ENCODE peak calls at places on chromosome 2, in four cellular contexts. One of them, this sample, is unnamed.

GRCh38 chr2:237438082-237438925 is 24.3 kb upstream of the COL6A3 start:
- DNase-seq in HCT116: no peak
- DNase-seq in heart right ventricle: no peak
- DNase-seq in pancreas: peak; percentile 58
- DNase-seq in this sample: no peak

GRCh38 chr2:65366595-65367125 is 65.7 kb downstream of the SPRED2 start:
- DNase-seq in HCT116: peak; percentile 93
- DNase-seq in heart right ventricle: no peak
- DNase-seq in pancreas: no peak
- DNase-seq in this sample: peak; percentile 79

GRCh38 chr2:168685619-168686453 is 116.6 kb upstream of the NOSTRIN start:
- DNase-seq in HCT116: no peak
- DNase-seq in heart right ventricle: no peak
- DNase-seq in pancreas: no peak
- DNase-seq in this sample: no peak

GRCh38 chr2:206642075-206643025 is at the start of gene FAM237A:
- DNase-seq in heart right ventricle: peak; percentile 7
- DNase-seq in pancreas: peak; percentile 35
- DNase-seq in HCT116: peak; percentile 4
- DNase-seq in this sample: peak; percentile 19

GRCh38 chr2:26245231-26245732 is 543 bp downstream of the HADHB start:
- DNase-seq in pancreas: no peak
- DNase-seq in HCT116: no peak
- DNase-seq in heart right ventricle: no peak
- DNase-seq in this sample: peak; percentile 45

GRCh38 chr2:216516730-216517350 is 18.2 kb downstream of the RPL37A start:
- DNase-seq in HCT116: peak; percentile 35
- DNase-seq in heart right ventricle: no peak
- DNase-seq in pancreas: no peak
- DNase-seq in this sample: no peak

GRCh38 chr2:242024751-242025355 is 155.3 kb downstream of the RTP5 start:
- DNase-seq in heart right ventricle: no peak
- DNase-seq in HCT116: no peak
- DNase-seq in pancreas: peak; percentile 3
- DNase-seq in this sample: no peak

GRCh38 chr2:182761903-182762302 is 45.8 kb downstream of the DNAJC10 start:
- DNase-seq in heart right ventricle: no peak
- DNase-seq in pancreas: no peak
- DNase-seq in HCT116: no peak
- DNase-seq in this sample: no peak

GRCh38 chr2:54522624-54523281 is 66.6 kb downstream of the SPTBN1 start:
- DNase-seq in pancreas: peak; percentile 72
- DNase-seq in HCT116: peak; percentile 60
- DNase-seq in heart right ventricle: no peak
- DNase-seq in this sample: peak; percentile 16

GRCh38 chr2:144201868-144202468 is 318.0 kb downstream of the ZEB2 start:
- DNase-seq in heart right ventricle: no peak
- DNase-seq in HCT116: no peak
- DNase-seq in pancreas: no peak
- DNase-seq in this sample: peak; percentile 23

GRCh38 chr2:215529271-215529670 is 93.4 kb upstream of the FN1 start:
- DNase-seq in pancreas: no peak
- DNase-seq in heart right ventricle: no peak
- DNase-seq in HCT116: no peak
- DNase-seq in this sample: no peak

GRCh38 chr2:63788070-63788469 is 53.6 kb upstream of the UGP2 start:
- DNase-seq in pancreas: no peak
- DNase-seq in heart right ventricle: no peak
- DNase-seq in HCT116: no peak
- DNase-seq in this sample: no peak

GRCh38 chr2:143177081-143177786 is 48.0 kb downstream of the ARHGAP15 start:
- DNase-seq in heart right ventricle: no peak
- DNase-seq in pancreas: no peak
- DNase-seq in HCT116: no peak
- DNase-seq in this sample: no peak

GRCh38 chr2:227877359-227878309 is 6.2 kb downstream of the DAW1 start:
- DNase-seq in heart right ventricle: no peak
- DNase-seq in HCT116: no peak
- DNase-seq in pancreas: no peak
- DNase-seq in this sample: peak; percentile 68

GRCh38 chr2:57080035-57080434 is 896.2 kb downstream of the CCDC85A start:
- DNase-seq in HCT116: peak; percentile 4
- DNase-seq in heart right ventricle: no peak
- DNase-seq in pancreas: no peak
- DNase-seq in this sample: no peak

GRCh38 chr2:186903183-186903582 is 54.2 kb upstream of the ZSWIM2 start:
- DNase-seq in heart right ventricle: no peak
- DNase-seq in pancreas: no peak
- DNase-seq in HCT116: no peak
- DNase-seq in this sample: no peak

GRCh38 chr2:51213826-51214225 is 181.9 kb upstream of the NRXN1 start:
- DNase-seq in HCT116: no peak
- DNase-seq in pancreas: no peak
- DNase-seq in heart right ventricle: no peak
- DNase-seq in this sample: no peak

GRCh38 chr2:229843613-229844012 is 78.2 kb downstream of the TRIP12 start:
- DNase-seq in HCT116: no peak
- DNase-seq in pancreas: no peak
- DNase-seq in heart right ventricle: no peak
- DNase-seq in this sample: no peak

GRCh38 chr2:111048856-111049551 is 71.7 kb upstream of the BCL2L11 start:
- DNase-seq in HCT116: no peak
- DNase-seq in pancreas: no peak
- DNase-seq in heart right ventricle: no peak
- DNase-seq in this sample: no peak

GRCh38 chr2:7835693-7836680 is 845.9 kb upstream of the ID2 start:
- DNase-seq in pancreas: no peak
- DNase-seq in heart right ventricle: no peak
- DNase-seq in HCT116: no peak
- DNase-seq in this sample: no peak

GRCh38 chr2:9474361-9475117 is at the start of gene IAH1:
- DNase-seq in HCT116: no peak
- DNase-seq in pancreas: peak; percentile 58
- DNase-seq in heart right ventricle: peak; percentile 79
- DNase-seq in this sample: peak; percentile 51

GRCh38 chr2:187115627-187116026 is 266.7 kb upstream of the ZSWIM2 start:
- DNase-seq in heart right ventricle: no peak
- DNase-seq in pancreas: no peak
- DNase-seq in HCT116: no peak
- DNase-seq in this sample: no peak

GRCh38 chr2:69785358-69785757 is 43.4 kb downstream of the ANXA4 start:
- DNase-seq in pancreas: no peak
- DNase-seq in heart right ventricle: no peak
- DNase-seq in HCT116: no peak
- DNase-seq in this sample: no peak

GRCh38 chr2:10608273-10608672 is 81.5 kb downstream of the NOL10 start:
- DNase-seq in HCT116: no peak
- DNase-seq in heart right ventricle: no peak
- DNase-seq in pancreas: no peak
- DNase-seq in this sample: no peak

GRCh38 chr2:197209274-197209673 is 101.3 kb downstream of the ANKRD44 start:
- DNase-seq in pancreas: no peak
- DNase-seq in HCT116: no peak
- DNase-seq in heart right ventricle: no peak
- DNase-seq in this sample: no peak

GRCh38 chr2:40173276-40173675 is 278.6 kb downstream of the SLC8A1 start:
- DNase-seq in pancreas: no peak
- DNase-seq in HCT116: no peak
- DNase-seq in heart right ventricle: no peak
- DNase-seq in this sample: no peak

GRCh38 chr2:187228986-187229385 is 219.1 kb downstream of the CALCRL start:
- DNase-seq in HCT116: no peak
- DNase-seq in pancreas: no peak
- DNase-seq in heart right ventricle: no peak
- DNase-seq in this sample: no peak

GRCh38 chr2:104050632-104051242 is 803.2 kb upstream of the POU3F3 start:
- DNase-seq in heart right ventricle: no peak
- DNase-seq in pancreas: no peak
- DNase-seq in HCT116: no peak
- DNase-seq in this sample: no peak

GRCh38 chr2:191171708-191172355 is 21.0 kb upstream of the STAT4 start:
- DNase-seq in heart right ventricle: no peak
- DNase-seq in HCT116: no peak
- DNase-seq in pancreas: no peak
- DNase-seq in this sample: peak; percentile 64

GRCh38 chr2:9768388-9768787 is 74.9 kb upstream of the TAF1B start:
- DNase-seq in HCT116: no peak
- DNase-seq in pancreas: peak; percentile 67
- DNase-seq in heart right ventricle: no peak
- DNase-seq in this sample: no peak

GRCh38 chr2:124035001-124035400 is 9.9 kb downstream of the CNTNAP5 start:
- DNase-seq in heart right ventricle: no peak
- DNase-seq in pancreas: no peak
- DNase-seq in HCT116: no peak
- DNase-seq in this sample: no peak

GRCh38 chr2:240952496-240953246 is 45.7 kb upstream of the SNED1 start:
- DNase-seq in HCT116: no peak
- DNase-seq in pancreas: peak; percentile 6
- DNase-seq in heart right ventricle: peak; percentile 52
- DNase-seq in this sample: no peak

GRCh38 chr2:45003586-45004568 is 5.4 kb downstream of the SIX2 start:
- DNase-seq in heart right ventricle: no peak
- DNase-seq in pancreas: no peak
- DNase-seq in HCT116: no peak
- DNase-seq in this sample: no peak

GRCh38 chr2:135825131-135825854 is 11.7 kb downstream of the LCT start:
- DNase-seq in heart right ventricle: no peak
- DNase-seq in pancreas: no peak
- DNase-seq in HCT116: no peak
- DNase-seq in this sample: no peak
- H3K4me3 ChIP-seq in heart right ventricle: no peak overlapping the region
- H3K4me3 ChIP-seq in pancreas: no peak overlapping the region
- H3K4me3 ChIP-seq in HCT116: no peak overlapping the region
- H3K4me3 ChIP-seq in this sample: no peak overlapping the region

DNA sequence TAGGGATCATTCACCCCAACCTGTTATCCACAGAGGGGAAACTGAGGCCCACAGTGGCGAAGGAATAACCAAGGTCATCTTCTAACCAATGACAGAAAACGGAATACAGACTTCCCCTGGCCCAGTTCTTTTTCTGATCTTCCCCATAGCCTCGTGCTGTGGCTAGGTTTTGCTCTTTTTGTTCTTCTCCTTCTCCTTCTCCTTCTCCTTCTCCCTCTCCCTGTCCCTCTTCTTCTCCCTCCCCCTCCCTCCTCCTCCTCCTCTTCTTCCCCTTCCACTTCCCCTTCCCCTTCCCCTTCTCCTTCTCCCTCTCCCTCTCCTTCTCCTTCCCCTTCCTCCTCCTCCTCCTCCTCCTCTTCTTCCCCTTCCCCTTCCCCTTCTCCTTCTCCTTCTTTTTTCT is 12.9 kb upstream of the TWIST2 start:
- DNase-seq in heart right ventricle: no peak
- DNase-seq in HCT116: no peak
- DNase-seq in pancreas: no peak
- DNase-seq in this sample: no peak
- H3K27me3 ChIP-seq in heart right ventricle: no peaks in the 10 kb centered on the region
- H3K27me3 ChIP-seq in HCT116: peaks cover 22% of the 10 kb centered on the region
- H3K27me3 ChIP-seq in pancreas: no peaks in the 10 kb centered on the region
- H3K27me3 ChIP-seq in this sample: peaks cover 5% of the 10 kb centered on the region

GRCh38 chr2:174326880-174327558 is 7.7 kb upstream of the SP9 start:
- DNase-seq in pancreas: no peak
- DNase-seq in heart right ventricle: no peak
- DNase-seq in HCT116: no peak
- DNase-seq in this sample: no peak
- H3K4me3 ChIP-seq in pancreas: no peak overlapping the region
- H3K4me3 ChIP-seq in heart right ventricle: peak overlapping the region; percentile 27
- H3K4me3 ChIP-seq in HCT116: no peak overlapping the region
- H3K4me3 ChIP-seq in this sample: peak overlapping the region; percentile 38

GRCh38 chr2:189848276-189848675 is 64.0 kb downstream of the PMS1 start:
- DNase-seq in HCT116: no peak
- DNase-seq in pancreas: no peak
- DNase-seq in heart right ventricle: no peak
- DNase-seq in this sample: no peak
- H3K27me3 ChIP-seq in HCT116: no peaks in the 10 kb centered on the region
- H3K27me3 ChIP-seq in pancreas: no peaks in the 10 kb centered on the region
- H3K27me3 ChIP-seq in heart right ventricle: no peaks in the 10 kb centered on the region
- H3K27me3 ChIP-seq in this sample: no peaks in the 10 kb centered on the region

DNA sequence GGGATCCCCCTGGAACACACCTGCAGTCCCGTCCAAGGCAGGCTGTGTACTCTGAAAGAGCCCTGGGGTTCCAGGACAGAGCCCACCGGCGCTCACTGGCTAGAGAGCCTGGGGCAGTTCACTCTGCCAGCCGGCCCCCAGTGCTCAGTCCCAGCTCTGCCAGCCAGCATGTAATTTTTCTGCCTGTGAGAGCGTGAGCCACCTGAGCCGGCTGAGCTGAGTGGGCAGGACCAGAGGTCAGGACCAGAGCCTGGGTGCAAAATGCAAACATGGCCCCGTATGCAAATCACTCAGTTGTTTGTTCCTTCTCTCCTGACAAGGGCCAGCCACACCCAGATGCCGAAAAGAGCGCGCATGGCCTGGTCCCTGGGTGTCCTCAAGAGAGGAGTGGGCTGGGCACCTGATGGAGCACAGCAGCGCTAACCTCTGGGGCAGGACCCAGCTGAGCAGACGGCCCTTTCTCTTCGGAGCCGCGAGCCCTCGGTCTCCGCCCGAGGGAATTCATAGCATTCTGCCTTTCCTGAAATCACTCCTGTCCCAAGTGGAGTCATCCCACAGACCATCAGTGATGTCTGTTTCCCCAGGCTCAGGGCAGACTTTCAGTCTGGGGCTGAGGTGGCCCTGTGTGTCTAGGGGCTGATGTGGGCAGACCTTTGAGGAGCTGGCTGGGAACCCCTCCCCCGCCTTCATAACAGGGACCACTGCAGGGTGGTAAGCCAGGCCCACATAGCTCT is 36.5 kb upstream of the PTMA start:
- DNase-seq in heart right ventricle: no peak
- DNase-seq in HCT116: no peak
- DNase-seq in pancreas: no peak
- DNase-seq in this sample: no peak
- H3K4me3 ChIP-seq in heart right ventricle: no peak overlapping the region
- H3K4me3 ChIP-seq in HCT116: peak overlapping the region; percentile 48
- H3K4me3 ChIP-seq in pancreas: no peak overlapping the region
- H3K4me3 ChIP-seq in this sample: no peak overlapping the region